ENCODE peak calls at places on chromosomes 4 and X, in ten cellular contexts. I, F, W, D, X, T, E, N, Y and A are unnamed samples.

GRCh38 chr4:113657834-113658233 is 103.7 kb downstream of the CAMK2D start:
- DNase-seq in I (no peak), F (peak; percentile 75), W (no peak), D (no peak), X (no peak), T (no peak), E (no peak), N (no peak), Y (no peak), A (no peak)

GRCh38 chr4:24816797-24817196 is 21.4 kb downstream of the SOD3 start:
- DNase-seq in I (no peak), F (no peak), W (no peak), D (no peak), X (no peak), T (no peak), E (no peak), N (no peak), Y (no peak), A (no peak)

GRCh38 chr4:177696438-177696966 is 254.3 kb upstream of the AGA start:
- DNase-seq in I (no peak), F (peak; percentile 6), W (no peak), D (no peak), X (no peak), T (no peak), E (no peak), N (no peak), Y (no peak), A (no peak)

GRCh38 chr4:99808260-99808857 is 8.3 kb upstream of the DAPP1 start:
- DNase-seq in I (peak; percentile 23), F (peak; percentile 80), W (peak; percentile 63), D (peak; percentile 48), X (peak; percentile 75), T (no peak), E (peak; percentile 69), N (no peak), Y (peak; percentile 79), A (peak; percentile 45)

GRCh38 chr4:89737888-89738287 is 99.1 kb downstream of the SNCA start:
- DNase-seq in I (no peak), F (peak; percentile 24), W (no peak), D (no peak), X (no peak), T (no peak), E (no peak), N (no peak), Y (no peak), A (no peak)

GRCh38 chr4:90127706-90128345 is 632 bp downstream of the CCSER1 start:
- DNase-seq in I (peak; percentile 22), F (peak; percentile 25), W (no peak), D (no peak), X (no peak), T (no peak), E (peak; percentile 60), N (peak; percentile 16), Y (peak; percentile 81), A (no peak)

GRCh38 chr4:56821394-56822263 is at the start of gene SPINK2:
- DNase-seq in I (peak; percentile 22), F (peak; percentile 67), W (peak; percentile 44), D (peak; percentile 53), X (peak; percentile 64), T (no peak), E (peak; percentile 74), N (no peak), Y (peak; percentile 76), A (peak; percentile 57)

GRCh38 chr4:6701371-6701770 is 7.7 kb downstream of the S100P start:
- DNase-seq in I (no peak), F (peak; percentile 30), W (no peak), D (no peak), X (no peak), T (no peak), E (no peak), N (no peak), Y (no peak), A (no peak)

GRCh38 chr4:159946983-159947645 is 844.2 kb downstream of the RAPGEF2 start:
- DNase-seq in I (peak; percentile 19), F (peak; percentile 72), W (peak; percentile 70), D (no peak), X (peak; percentile 11), T (no peak), E (peak; percentile 72), N (no peak), Y (no peak), A (no peak)

GRCh38 chrX:84187501-84188319 is at the start of gene RPS6KA6:
- DNase-seq in I (peak; percentile 22), F (peak; percentile 16), W (no peak), D (no peak), X (peak; percentile 25), T (peak; percentile 65), E (peak; percentile 40), N (peak; percentile 33), Y (peak; percentile 68), A (peak; percentile 55)

GRCh38 chr4:125346616-125347015 is 31.9 kb downstream of the FAT4 start:
- DNase-seq in I (no peak), F (no peak), W (no peak), D (no peak), X (no peak), T (no peak), E (no peak), N (no peak), Y (no peak), A (no peak)

GRCh38 chrX:109487640-109488039 is 5.8 kb upstream of the GUCY2F start:
- DNase-seq in I (no peak), F (no peak), W (no peak), D (no peak), X (no peak), T (no peak), E (no peak), N (no peak), Y (no peak), A (no peak)

DNA sequence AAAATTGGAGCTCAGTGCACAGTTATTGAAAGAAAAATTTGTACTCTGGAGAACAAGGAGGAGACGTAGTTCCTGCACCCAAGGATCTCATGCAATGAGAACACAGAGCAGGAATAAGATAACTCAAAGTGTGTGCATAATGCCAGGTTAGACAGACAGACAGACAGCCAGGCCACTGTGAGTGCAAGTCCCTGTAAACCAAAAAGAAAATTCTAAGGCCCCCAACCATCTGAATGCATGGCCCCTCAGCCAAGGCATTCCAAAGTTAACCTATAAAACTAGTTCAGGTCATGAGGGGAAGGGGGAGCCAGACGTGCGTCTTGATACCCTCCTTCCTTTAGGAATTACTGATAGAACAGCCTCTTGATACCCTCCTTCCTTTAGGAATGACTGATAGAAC is 94.5 kb upstream of the ENPP6 start:
- DNase-seq in I (no peak), F (no peak), W (no peak), D (no peak), X (no peak), T (no peak), E (no peak), N (no peak), Y (no peak), A (no peak)
- H3K4me3 ChIP-seq in I (no peak overlapping the region), F (no peak overlapping the region), W (no peak overlapping the region), D (no peak overlapping the region), X (no peak overlapping the region), T (no peak overlapping the region), E (no peak overlapping the region), N (no peak overlapping the region), Y (no peak overlapping the region), A (no peak overlapping the region)

DNA sequence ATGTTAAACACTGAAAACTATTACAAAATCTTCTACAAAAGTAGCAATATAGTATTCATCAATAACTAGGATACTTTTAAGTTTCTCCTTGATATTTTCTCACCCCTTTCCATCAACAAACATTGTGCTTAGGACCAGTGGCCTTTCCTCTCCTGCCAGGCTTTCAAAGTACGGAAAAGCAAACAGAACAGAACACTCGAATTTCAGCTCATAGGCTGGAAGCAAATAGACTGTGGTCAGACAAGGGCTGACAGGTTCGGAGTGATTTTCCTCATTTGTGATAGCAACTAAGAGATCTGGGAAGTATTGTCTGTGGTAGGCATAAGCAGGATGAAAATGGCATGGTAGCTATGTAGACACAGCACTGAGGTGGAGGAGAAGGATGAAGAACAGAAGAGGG is 68.6 kb upstream of the SORBS2 start:
- DNase-seq in I (peak; percentile 26), F (peak; percentile 8), W (no peak), D (no peak), X (no peak), T (no peak), E (no peak), N (no peak), Y (no peak), A (no peak)
- H3K4me3 ChIP-seq in I (no peak overlapping the region), F (no peak overlapping the region), W (no peak overlapping the region), D (no peak overlapping the region), X (no peak overlapping the region), T (no peak overlapping the region), E (no peak overlapping the region), N (no peak overlapping the region), Y (no peak overlapping the region), A (no peak overlapping the region)

DNA sequence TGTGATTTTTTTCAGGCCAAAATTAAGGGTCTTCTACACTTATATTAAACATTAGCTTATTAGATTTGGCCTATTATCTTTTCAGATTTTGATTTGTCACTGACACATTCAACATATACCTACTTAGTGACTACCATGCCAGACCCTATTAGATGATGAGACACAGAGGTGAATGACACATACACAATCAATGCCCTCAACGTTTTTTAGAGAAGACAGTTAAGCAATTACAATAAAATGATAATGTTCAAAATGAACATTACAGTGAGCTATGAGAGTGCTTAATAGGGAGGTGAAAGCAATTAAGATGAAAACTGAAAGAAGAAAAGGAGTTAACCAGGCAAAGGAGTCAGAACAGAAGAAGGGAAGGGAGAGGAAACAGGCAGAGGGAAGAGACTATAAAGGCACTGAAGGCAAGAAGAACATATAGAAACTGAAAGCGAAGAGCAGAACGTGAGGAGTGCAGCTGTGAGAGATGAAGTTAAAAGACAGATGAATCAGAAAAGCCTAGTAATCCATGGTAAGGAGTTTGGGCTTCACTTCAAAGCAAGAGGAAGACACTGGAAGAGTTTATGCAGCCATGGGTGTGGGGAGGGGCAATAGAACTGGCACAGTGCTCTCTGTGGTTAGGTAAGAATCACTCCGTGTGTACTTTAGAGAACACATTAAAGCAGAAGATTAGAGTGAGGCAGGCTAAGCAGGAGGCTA is 119.0 kb downstream of the REELD1 start:
- DNase-seq in I (peak; percentile 16), F (peak; percentile 87), W (no peak), D (no peak), X (peak; percentile 12), T (no peak), E (no peak), N (no peak), Y (no peak), A (no peak)
- H3K4me3 ChIP-seq in I (no peak overlapping the region), F (peak overlapping the region; percentile 28), W (no peak overlapping the region), D (no peak overlapping the region), X (no peak overlapping the region), T (no peak overlapping the region), E (no peak overlapping the region), N (no peak overlapping the region), Y (no peak overlapping the region), A (no peak overlapping the region)

DNA sequence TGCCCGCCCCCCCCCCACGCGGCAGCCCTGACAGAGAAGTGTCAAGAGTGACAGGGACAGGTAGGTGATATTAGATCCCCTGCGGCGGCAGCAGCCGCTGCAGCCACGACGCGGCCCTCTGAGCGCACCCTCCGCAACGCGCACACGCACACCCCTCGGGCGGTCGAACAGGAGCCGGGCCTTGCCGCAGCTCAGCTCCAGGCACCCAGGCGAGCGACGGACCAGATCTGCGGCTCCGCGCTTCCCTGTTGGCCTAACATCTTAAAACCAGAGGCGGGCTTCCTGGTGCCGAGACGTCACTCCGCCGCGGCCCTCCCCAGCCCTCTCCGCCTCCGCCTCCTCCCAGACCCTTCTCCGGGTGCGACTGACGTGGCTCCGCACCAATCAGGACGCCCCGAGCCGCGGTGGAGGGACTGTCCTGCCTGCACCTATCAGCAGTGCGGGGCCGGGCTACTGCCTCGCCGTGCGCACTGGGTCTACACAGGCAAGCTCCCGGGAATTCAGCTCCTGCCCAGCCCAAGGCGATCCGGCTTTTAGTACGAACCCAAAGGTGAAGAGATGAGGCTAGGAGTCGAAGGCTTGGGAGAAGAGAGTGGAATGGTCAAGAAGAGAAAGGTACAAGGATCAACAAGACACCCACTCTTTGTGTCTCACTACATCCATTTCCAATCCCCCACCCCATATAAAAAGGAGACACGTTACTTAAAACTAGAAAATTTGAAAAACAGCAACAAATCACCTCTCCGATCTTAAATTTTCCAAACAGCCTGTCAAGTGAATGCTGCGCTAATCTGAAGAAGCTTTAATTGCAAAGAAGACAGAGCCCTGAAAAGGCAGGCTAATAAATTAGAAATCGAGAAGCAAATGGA is at the start of gene PITX2:
- DNase-seq in I (peak; percentile 45), F (no peak), W (peak; percentile 92), D (no peak), X (peak; percentile 90), T (no peak), E (peak; percentile 96), N (peak; percentile 36), Y (peak; percentile 77), A (no peak)
- H3K4me3 ChIP-seq in I (peak within 1 kb of the TSS; percentile 6), F (no peak within 1 kb of the TSS), W (peak within 1 kb of the TSS; percentile 60), D (peak within 1 kb of the TSS; percentile 37), X (peak within 1 kb of the TSS; percentile 4), T (peak within 1 kb of the TSS; percentile 47), E (peak within 1 kb of the TSS; percentile 47), N (peak within 1 kb of the TSS; percentile 27), Y (no peak within 1 kb of the TSS), A (peak within 1 kb of the TSS; percentile 16)